ENCODE peak calls at places on chromosomes 6 and 20, in six cellular contexts. P is PC-3, T is fibroblast of lung, B is GM23248, I is IMR-90, L is mesendoderm. U is an unnamed sample.

GRCh38 chr6:20642441-20642840 is 108.2 kb downstream of the CDKAL1 start:
- DNase-seq in P (no peak), T (no peak), B (no peak), I (no peak), L (no peak), U (no peak)

GRCh38 chr6:45714795-45715507 is 300.7 kb downstream of the CLIC5 start:
- DNase-seq in P (peak), T (peak), B (peak), I (peak), L (peak), U (peak)

GRCh38 chr6:112882381-112882780 is 535.3 kb downstream of the RFPL4B start:
- DNase-seq in P (no peak), T (no peak), B (no peak), I (no peak), L (no peak), U (no peak)

GRCh38 chr6:75546401-75546800 is 52.8 kb upstream of the FILIP1 start:
- DNase-seq in P (peak), T (peak), B (peak), I (peak), L (no peak), U (no peak)

GRCh38 chr20:4244700-4245485 is 229.5 kb upstream of the RNF24 start:
- DNase-seq in P (no peak), T (peak), B (no peak), I (no peak), L (no peak), U (no peak)

GRCh38 chr6:98581725-98582124 is 252.6 kb upstream of the POU3F2 start:
- DNase-seq in P (peak), T (no peak), B (peak), I (no peak), L (no peak), U (peak)

GRCh38 chr6:47098570-47098993 is 56.5 kb upstream of the ADGRF1 start:
- DNase-seq in P (no peak), T (peak), B (no peak), I (peak), L (no peak), U (peak)

GRCh38 chr6:135853227-135853626 is 1.7 kb downstream of the PDE7B start:
- DNase-seq in P (no peak), T (peak), B (peak), I (peak), L (no peak), U (no peak)

GRCh38 chr6:91704531-91704930 is 1117.7 kb upstream of the MAP3K7 start:
- DNase-seq in P (peak), T (peak), B (peak), I (peak), L (no peak), U (peak)

GRCh38 chr6:128062882-128063603 is 162.2 kb upstream of the THEMIS start:
- DNase-seq in P (peak), T (no peak), B (peak), I (peak), L (no peak), U (no peak)

GRCh38 chr20:25194333-25194972 is 1.1 kb upstream of the ENTPD6 start:
- DNase-seq in P (no peak), T (no peak), B (no peak), I (no peak), L (no peak), U (no peak)

GRCh38 chr20:25196701-25197120 is 1.2 kb downstream of the ENTPD6 start:
- DNase-seq in P (no peak), T (no peak), B (peak), I (no peak), L (peak), U (no peak)

GRCh38 chr20:25197173-25197869 is 1.8 kb downstream of the ENTPD6 start:
- DNase-seq in P (peak), T (no peak), B (no peak), I (no peak), L (peak), U (no peak)

GRCh38 chr20:25195962-25196700 is 619 bp downstream of the ENTPD6 start:
- DNase-seq in P (peak), T (no peak), B (no peak), I (peak), L (peak), U (peak)

GRCh38 chr20:25195014-25195961 is at the start of gene ENTPD6:
- DNase-seq in P (peak), T (peak), B (peak), I (peak), L (peak), U (peak)
- H3K9ac ChIP-seq in P (peak), T (peak), B (peak), I (peak), L (peak), U (peak)

GRCh38 chr20:47350181-47350550 is 6.3 kb downstream of the ZMYND8 start:
- DNase-seq in P (no peak), T (no peak), B (no peak), I (no peak), L (no peak), U (no peak)
- H3K9ac ChIP-seq in P (no peak), T (no peak), B (peak), I (peak), L (peak), U (no peak)

DNA sequence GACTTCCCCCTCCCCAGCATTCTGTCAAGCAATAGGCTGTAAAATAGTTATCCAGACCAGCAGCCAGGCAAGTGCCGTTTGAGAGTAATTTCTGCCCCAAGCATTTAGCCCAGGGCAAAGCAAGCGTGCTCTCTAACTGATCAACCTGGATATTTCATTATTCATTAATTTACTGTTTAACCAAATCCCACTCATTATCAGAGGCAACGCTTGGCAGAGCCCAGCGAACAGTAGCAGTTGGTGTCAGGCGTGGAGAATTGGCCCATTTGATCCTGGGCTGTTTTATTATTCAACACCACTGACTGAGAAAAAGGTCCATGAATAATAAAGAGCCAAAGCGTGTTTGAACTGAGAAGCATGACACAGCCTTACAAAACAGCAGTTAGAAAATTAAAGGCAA is 35.3 kb downstream of the TFAP2B start:
- DNase-seq in P (no peak), T (no peak), B (no peak), I (no peak), L (no peak), U (no peak)
- H3K9ac ChIP-seq in P (no peak), T (no peak), B (no peak), I (no peak), L (no peak), U (no peak)

GRCh38 chr20:62219101-62219991 is 732 bp downstream of the HRH3 start:
- DNase-seq in P (no peak), T (no peak), B (peak), I (no peak), L (no peak), U (peak)

GRCh38 chr20:62222972-62223371 is 2.9 kb upstream of the HRH3 start:
- DNase-seq in P (no peak), T (no peak), B (no peak), I (no peak), L (no peak), U (no peak)

GRCh38 chr20:62222266-62222850 is 2.3 kb upstream of the HRH3 start:
- DNase-seq in P (no peak), T (no peak), B (no peak), I (no peak), L (no peak), U (no peak)

GRCh38 chr20:62219992-62220665 is at the start of gene HRH3:
- DNase-seq in P (no peak), T (no peak), B (peak), I (no peak), L (peak), U (no peak)

GRCh38 chr20:62220666-62221568 is 839 bp upstream of the HRH3 start:
- DNase-seq in P (no peak), T (no peak), B (no peak), I (no peak), L (peak), U (no peak)
- H3K9ac ChIP-seq in P (no peak), T (no peak), B (no peak), I (no peak), L (no peak), U (no peak)